ENCODE peak calls at places on chromosomes 6 and 20, in four cellular contexts. L is WERI-Rb-1, H is fibroblast of lung, V is progenitor cell of endocrine pancreas. K is an unnamed sample.

GRCh38 chr6:159761135-159761872 is 541 bp upstream of the ACAT2 start:
- DNase-seq in L (peak), H (peak), V (peak), K (peak)

GRCh38 chr6:24930386-24930785 is 5.4 kb downstream of the RIPOR2 start:
- DNase-seq in L (no peak), H (peak), V (no peak), K (no peak)

GRCh38 chr20:25584905-25585704 is at the start of gene NINL:
- DNase-seq in L (peak), H (peak), V (peak), K (peak)

GRCh38 chr6:144898052-144898689 is 613.0 kb downstream of the UTRN start:
- DNase-seq in L (no peak), H (peak), V (no peak), K (no peak)

GRCh38 chr20:41734506-41734945 is 116.3 kb upstream of the CHD6 start:
- DNase-seq in L (peak), H (peak), V (peak), K (peak)

GRCh38 chr20:36121981-36122930 is 32.3 kb upstream of the EPB41L1 start:
- DNase-seq in L (no peak), H (no peak), V (no peak), K (no peak)

GRCh38 chr20:62952373-62953166 is at the start of gene SLC17A9:
- DNase-seq in L (no peak), H (peak), V (no peak), K (peak)

GRCh38 chr20:15236812-15237211 is 899.4 kb upstream of the FLRT3 start:
- DNase-seq in L (peak), H (peak), V (no peak), K (no peak)

GRCh38 chr20:31494131-31494530 is 19.0 kb downstream of the REM1 start:
- DNase-seq in L (peak), H (peak), V (no peak), K (peak)

GRCh38 chr6:25389501-25389900 is 110.3 kb downstream of the CARMIL1 start:
- DNase-seq in L (no peak), H (peak), V (no peak), K (no peak)

GRCh38 chr6:154370545-154370944 is 13.9 kb upstream of the IPCEF1 start:
- DNase-seq in L (peak), H (peak), V (no peak), K (no peak)

GRCh38 chr6:44708208-44708607 is 320.7 kb downstream of the CDC5L start:
- DNase-seq in L (peak), H (no peak), V (no peak), K (no peak)

GRCh38 chr20:23658336-23658735 is 20.6 kb upstream of the CST3 start:
- DNase-seq in L (no peak), H (no peak), V (no peak), K (no peak)

GRCh38 chr6:53984163-53984562 is 127.1 kb upstream of the MLIP start:
- DNase-seq in L (no peak), H (peak), V (no peak), K (no peak)

GRCh38 chr6:135535989-135536414 is 38.5 kb upstream of the AHI1 start:
- DNase-seq in L (no peak), H (peak), V (no peak), K (no peak)

GRCh38 chr6:137816133-137816579 is 50.9 kb upstream of the TNFAIP3 start:
- DNase-seq in L (no peak), H (peak), V (no peak), K (no peak)

GRCh38 chr6:151565940-151566339 is 72.1 kb downstream of the CCDC170 start:
- DNase-seq in L (no peak), H (no peak), V (no peak), K (no peak)

GRCh38 chr6:12291785-12292604 is 1.8 kb downstream of the EDN1 start:
- DNase-seq in L (peak), H (peak), V (no peak), K (no peak)

GRCh38 chr6:136992113-136992512 is 52.7 kb downstream of the IL20RA start:
- DNase-seq in L (no peak), H (no peak), V (no peak), K (no peak)

GRCh38 chr6:25601797-25602679 is 50.0 kb upstream of the SCGN start:
- DNase-seq in L (no peak), H (peak), V (no peak), K (no peak)

GRCh38 chr6:71220466-71220865 is 68.1 kb upstream of the OGFRL1 start:
- DNase-seq in L (no peak), H (no peak), V (no peak), K (no peak)

DNA sequence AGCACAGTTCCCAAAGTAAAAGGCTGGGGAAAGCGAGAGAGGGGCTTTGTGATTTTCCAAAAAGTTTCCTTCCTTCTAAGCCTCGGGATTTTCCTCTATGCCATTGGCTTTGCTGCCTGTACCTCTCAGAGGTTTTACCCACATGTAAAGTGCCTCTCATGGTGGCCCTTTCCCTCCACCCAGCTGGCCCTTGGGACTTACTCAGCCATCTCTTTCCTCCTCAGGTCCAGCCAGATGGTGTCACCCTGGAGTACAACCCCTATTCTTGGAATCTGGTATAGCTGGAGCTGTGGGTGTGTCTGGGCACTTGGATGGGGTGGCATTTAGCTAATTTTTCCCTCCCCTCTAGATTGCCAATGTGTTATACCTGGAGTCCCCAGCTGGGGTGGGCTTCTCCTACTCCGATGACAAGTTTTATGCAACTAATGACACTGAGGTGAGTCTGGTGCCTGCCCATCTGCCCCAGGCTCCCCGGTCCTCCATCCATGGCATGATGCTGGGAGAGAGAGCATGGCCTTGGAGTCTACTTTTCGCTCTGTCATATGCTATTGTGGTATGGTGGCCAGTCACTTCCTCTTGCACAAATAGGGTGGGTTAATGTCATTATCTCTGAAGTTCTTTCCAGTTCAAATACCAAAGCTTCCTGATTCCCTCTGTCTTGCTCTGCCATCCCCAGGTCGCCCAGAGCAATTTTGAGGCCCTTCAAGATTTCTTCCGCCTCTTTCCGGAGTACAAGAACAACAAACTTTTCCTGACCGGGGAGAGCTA is 1.1 kb downstream of the CTSA start:
- DNase-seq in L (peak), H (no peak), V (no peak), K (no peak)
- TF ChIP-seq CTCF in L (peak), H (no peak), V (no peak), K (no peak)

GRCh38 chr6:122998403-122998965 is 2.4 kb downstream of the CLVS2 start:
- DNase-seq in L (no peak), H (no peak), V (no peak), K (no peak)

GRCh38 chr6:122994256-122994655 is 1.8 kb upstream of the CLVS2 start:
- DNase-seq in L (no peak), H (no peak), V (no peak), K (no peak)

GRCh38 chr6:122997541-122998150 is 1.6 kb downstream of the CLVS2 start:
- DNase-seq in L (no peak), H (no peak), V (no peak), K (peak)

GRCh38 chr6:122995930-122996796 is at the start of gene CLVS2:
- DNase-seq in L (peak), H (peak), V (peak), K (peak)

GRCh38 chr6:122996797-122997520 is 924 bp downstream of the CLVS2 start:
- DNase-seq in L (peak), H (no peak), V (no peak), K (peak)
- TF ChIP-seq CTCF in L (no peak), H (no peak), V (no peak), K (no peak)

DNA sequence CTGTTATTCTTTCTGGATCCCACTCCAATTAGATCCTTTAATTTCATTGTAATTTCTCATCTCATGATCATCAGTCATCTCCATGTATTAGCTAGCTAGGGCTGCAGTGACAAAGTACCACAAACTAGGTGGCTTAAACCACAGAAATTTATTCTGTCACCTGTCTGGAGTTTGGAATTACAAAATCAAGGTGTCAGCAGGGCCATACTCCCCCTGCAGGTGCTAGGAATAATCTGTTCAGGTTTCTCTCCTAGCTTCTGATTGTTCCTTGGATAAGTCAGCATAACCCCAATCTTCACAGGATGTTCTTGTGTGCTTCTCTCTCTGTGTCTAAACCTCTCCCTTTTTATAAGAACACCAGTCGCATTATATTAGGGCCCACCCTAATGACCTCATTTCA is 40.4 kb downstream of the BEND6 start:
- DNase-seq in L (no peak), H (no peak), V (no peak), K (no peak)
- TF ChIP-seq CTCF in L (peak), H (no peak), V (no peak), K (no peak)

GRCh38 chr20:57291694-57292093 is 25.3 kb upstream of the BMP7 start:
- DNase-seq in L (no peak), H (no peak), V (no peak), K (no peak)

GRCh38 chr20:57290178-57290484 is 23.7 kb upstream of the BMP7 start:
- DNase-seq in L (no peak), H (no peak), V (no peak), K (no peak)

GRCh38 chr20:57289401-57290177 is 23.1 kb upstream of the BMP7 start:
- DNase-seq in L (peak), H (no peak), V (no peak), K (no peak)

GRCh38 chr20:57292611-57293010 is 26.2 kb upstream of the BMP7 start:
- DNase-seq in L (no peak), H (no peak), V (no peak), K (no peak)

DNA sequence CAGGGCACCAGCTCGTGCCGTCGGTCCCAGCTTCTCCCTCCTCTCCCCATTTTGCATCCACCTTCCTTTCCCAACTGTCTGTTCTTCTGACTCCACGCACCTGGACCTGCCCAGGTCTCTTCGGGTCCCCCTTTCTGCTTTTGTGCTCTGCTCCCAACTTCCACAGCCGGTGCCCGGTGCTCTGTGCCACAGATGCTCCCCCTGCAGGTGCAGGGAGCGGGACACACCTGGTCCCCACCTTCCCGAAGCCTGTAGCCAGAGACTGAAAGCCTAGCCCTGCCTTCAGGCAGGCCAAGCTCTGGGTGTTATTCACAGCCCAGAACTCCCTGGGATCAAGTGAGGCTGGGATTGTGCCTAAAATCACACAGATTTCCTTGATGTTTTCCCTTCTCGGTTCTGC is 24.6 kb upstream of the BMP7 start:
- DNase-seq in L (no peak), H (no peak), V (no peak), K (no peak)
- TF ChIP-seq CTCF in L (peak), H (no peak), V (peak), K (no peak)

GRCh38 chr6:1310628-1311399 is 1.1 kb upstream of the FOXQ1 start:
- DNase-seq in L (peak), H (no peak), V (no peak), K (peak)

GRCh38 chr6:1312444-1313363 is 806 bp downstream of the FOXQ1 start:
- DNase-seq in L (peak), H (no peak), V (no peak), K (peak)

GRCh38 chr6:1313364-1313754 is 1.5 kb downstream of the FOXQ1 start:
- DNase-seq in L (peak), H (no peak), V (no peak), K (peak)

GRCh38 chr6:1312193-1312443 is 220 bp downstream of the FOXQ1 start:
- DNase-seq in L (no peak), H (no peak), V (no peak), K (no peak)

GRCh38 chr6:1311400-1312192 is at the start of gene FOXQ1:
- DNase-seq in L (peak), H (peak), V (peak), K (peak)
- TF ChIP-seq CTCF in L (peak), H (no peak), V (peak), K (no peak)

GRCh38 chr6:30589754-30590358 is 18.6 kb downstream of the ABCF1 start:
- DNase-seq in L (no peak), H (no peak), V (no peak), K (no peak)
- TF ChIP-seq CTCF in L (no peak), H (no peak), V (no peak), K (no peak)